ENCODE peak calls at places on chromosomes 12 and 14, in seven cellular contexts. N, W, R, G, X, O and Q are unnamed samples. For H3K4me1, the result is how much of the 10 kb centered on the place peaks cover.

GRCh38 chr12:22856120-22856699 is 231.2 kb downstream of the ETNK1 start:
- DNase-seq in N (no peak), W (peak), R (no peak), G (no peak), X (peak), O (no peak), Q (no peak)

GRCh38 chr12:115370650-115371049 is 686.7 kb upstream of the TBX3 start:
- DNase-seq in N (no peak), W (no peak), R (no peak), G (no peak), X (no peak), O (no peak), Q (no peak)

GRCh38 chr12:100043657-100044056 is 58.9 kb upstream of the ANKS1B start:
- DNase-seq in N (no peak), W (no peak), R (no peak), G (no peak), X (no peak), O (no peak), Q (no peak)

GRCh38 chr12:25734529-25735180 is 181.6 kb upstream of the LMNTD1 start:
- DNase-seq in N (no peak), W (no peak), R (no peak), G (no peak), X (no peak), O (no peak), Q (no peak)

GRCh38 chr14:59086241-59086899 is 102.1 kb upstream of the DAAM1 start:
- DNase-seq in N (no peak), W (peak), R (no peak), G (no peak), X (peak), O (no peak), Q (no peak)

GRCh38 chr14:68694516-68695235 is 98.2 kb downstream of the ZFP36L1 start:
- DNase-seq in N (peak), W (peak), R (no peak), G (no peak), X (peak), O (peak), Q (no peak)

GRCh38 chr12:5022465-5023061 is 21.1 kb upstream of the KCNA5 start:
- DNase-seq in N (no peak), W (peak), R (peak), G (no peak), X (peak), O (no peak), Q (peak)

GRCh38 chr14:103191856-103192835 is 68.9 kb downstream of the TNFAIP2 start:
- DNase-seq in N (no peak), W (no peak), R (peak), G (no peak), X (no peak), O (no peak), Q (no peak)

GRCh38 chr12:7131502-7131866 is 1.3 kb downstream of the CLSTN3 start:
- DNase-seq in N (no peak), W (no peak), R (no peak), G (no peak), X (no peak), O (peak), Q (no peak)

GRCh38 chr14:57392830-57393229 is 2.4 kb downstream of the NAA30 start:
- DNase-seq in N (no peak), W (no peak), R (no peak), G (no peak), X (no peak), O (no peak), Q (no peak)

GRCh38 chr12:66964629-66965028 is 285.8 kb upstream of the GRIP1 start:
- DNase-seq in N (no peak), W (peak), R (no peak), G (no peak), X (no peak), O (no peak), Q (no peak)

GRCh38 chr12:93943766-93944165 is 204.6 kb upstream of the PLXNC1 start:
- DNase-seq in N (peak), W (peak), R (peak), G (no peak), X (peak), O (peak), Q (peak)

GRCh38 chr12:68222336-68222735 is 3.3 kb downstream of the IL26 start:
- DNase-seq in N (no peak), W (no peak), R (no peak), G (no peak), X (peak), O (no peak), Q (no peak)

GRCh38 chr12:87687362-87687761 is 341.8 kb downstream of the C12orf50 start:
- DNase-seq in N (no peak), W (peak), R (no peak), G (no peak), X (peak), O (peak), Q (no peak)

GRCh38 chr12:92574046-92574783 is 128.6 kb upstream of the PLEKHG7 start:
- DNase-seq in N (no peak), W (peak), R (no peak), G (no peak), X (peak), O (no peak), Q (no peak)

GRCh38 chr12:52942056-52942913 is 6.6 kb upstream of the KRT18 start:
- DNase-seq in N (no peak), W (peak), R (no peak), G (no peak), X (no peak), O (no peak), Q (no peak)

GRCh38 chr12:62438098-62438692 is 28.4 kb upstream of the MON2 start:
- DNase-seq in N (peak), W (peak), R (no peak), G (no peak), X (peak), O (peak), Q (peak)

GRCh38 chr12:95634622-95635621 is 83.6 kb upstream of the USP44 start:
- DNase-seq in N (no peak), W (peak), R (no peak), G (peak), X (no peak), O (no peak), Q (no peak)

GRCh38 chr12:22935090-22935489 is 310.1 kb downstream of the ETNK1 start:
- DNase-seq in N (no peak), W (no peak), R (no peak), G (no peak), X (no peak), O (no peak), Q (no peak)

GRCh38 chr12:99043319-99043914 is 398.3 kb downstream of the APAF1 start:
- DNase-seq in N (peak), W (peak), R (peak), G (no peak), X (peak), O (peak), Q (peak)

GRCh38 chr14:72850360-72850759 is 43.5 kb downstream of the DPF3 start:
- DNase-seq in N (no peak), W (no peak), R (no peak), G (no peak), X (no peak), O (no peak), Q (no peak)

GRCh38 chr12:11482955-11483354 is 87.6 kb upstream of the PRB2 start:
- DNase-seq in N (no peak), W (peak), R (no peak), G (no peak), X (no peak), O (no peak), Q (no peak)

GRCh38 chr12:32087301-32087700 is 19.3 kb upstream of the BICD1 start:
- DNase-seq in N (no peak), W (no peak), R (no peak), G (no peak), X (no peak), O (no peak), Q (no peak)

GRCh38 chr12:5493018-5493417 is 61.1 kb downstream of the NTF3 start:
- DNase-seq in N (no peak), W (no peak), R (no peak), G (no peak), X (no peak), O (no peak), Q (no peak)

GRCh38 chr14:64801800-64802199 is 77.9 kb downstream of the SPTB start:
- DNase-seq in N (no peak), W (no peak), R (no peak), G (no peak), X (peak), O (no peak), Q (no peak)

GRCh38 chr14:40697221-40697620 is 909.5 kb upstream of the LRFN5 start:
- DNase-seq in N (no peak), W (no peak), R (no peak), G (no peak), X (no peak), O (no peak), Q (no peak)

GRCh38 chr14:89469210-89470198 is 52.5 kb upstream of the FOXN3 start:
- DNase-seq in N (no peak), W (no peak), R (no peak), G (no peak), X (no peak), O (no peak), Q (no peak)

GRCh38 chr14:71250791-71251190 is 343.5 kb downstream of the PCNX1 start:
- DNase-seq in N (no peak), W (no peak), R (no peak), G (no peak), X (peak), O (no peak), Q (no peak)

GRCh38 chr14:99055816-99056215 is 216.2 kb downstream of the BCL11B start:
- DNase-seq in N (no peak), W (no peak), R (no peak), G (no peak), X (no peak), O (no peak), Q (no peak)

GRCh38 chr12:11668611-11669010 is 19.1 kb downstream of the ETV6 start:
- DNase-seq in N (no peak), W (no peak), R (no peak), G (no peak), X (no peak), O (no peak), Q (no peak)

GRCh38 chr12:19131020-19131431 is 1.5 kb downstream of the PLEKHA5 start:
- DNase-seq in N (no peak), W (peak), R (no peak), G (no peak), X (peak), O (no peak), Q (no peak)

GRCh38 chr14:38042356-38042755 is 165.3 kb upstream of the SSTR1 start:
- DNase-seq in N (no peak), W (peak), R (no peak), G (no peak), X (peak), O (peak), Q (no peak)

GRCh38 chr12:71155228-71155627 is 2.6 kb downstream of the TSPAN8 start:
- DNase-seq in N (no peak), W (no peak), R (no peak), G (no peak), X (no peak), O (no peak), Q (no peak)

GRCh38 chr14:70988452-70988851 is 81.2 kb downstream of the PCNX1 start:
- DNase-seq in N (no peak), W (no peak), R (no peak), G (no peak), X (no peak), O (no peak), Q (no peak)

GRCh38 chr12:114917307-114917706 is 233.3 kb upstream of the TBX3 start:
- DNase-seq in N (no peak), W (no peak), R (no peak), G (no peak), X (no peak), O (no peak), Q (no peak)

GRCh38 chr14:55057919-55058318 is 6.5 kb downstream of the MAPK1IP1L start:
- DNase-seq in N (no peak), W (no peak), R (no peak), G (no peak), X (no peak), O (no peak), Q (no peak)
- H3K4me1 ChIP-seq in N (under half), W (under half), R (under half), G (under half), X (under half), O (under half), Q (under half)

GRCh38 chr12:124358572-124358971 is 63.7 kb downstream of the RFLNA start:
- DNase-seq in N (no peak), W (no peak), R (no peak), G (no peak), X (no peak), O (no peak), Q (no peak)

GRCh38 chr12:124363376-124363965 is 68.6 kb downstream of the RFLNA start:
- DNase-seq in N (no peak), W (no peak), R (no peak), G (no peak), X (no peak), O (no peak), Q (no peak)

GRCh38 chr12:124359671-124360581 is 65.0 kb downstream of the RFLNA start:
- DNase-seq in N (peak), W (no peak), R (peak), G (no peak), X (peak), O (peak), Q (peak)

GRCh38 chr12:124361996-124362395 is 67.1 kb downstream of the RFLNA start:
- DNase-seq in N (no peak), W (no peak), R (no peak), G (no peak), X (no peak), O (no peak), Q (no peak)

GRCh38 chr12:124361074-124361965 is 66.4 kb downstream of the RFLNA start:
- DNase-seq in N (no peak), W (no peak), R (peak), G (no peak), X (no peak), O (no peak), Q (no peak)
- H3K4me1 ChIP-seq in N (half or more), W (under half), R (half or more), G (under half), X (under half), O (under half), Q (half or more)

DNA sequence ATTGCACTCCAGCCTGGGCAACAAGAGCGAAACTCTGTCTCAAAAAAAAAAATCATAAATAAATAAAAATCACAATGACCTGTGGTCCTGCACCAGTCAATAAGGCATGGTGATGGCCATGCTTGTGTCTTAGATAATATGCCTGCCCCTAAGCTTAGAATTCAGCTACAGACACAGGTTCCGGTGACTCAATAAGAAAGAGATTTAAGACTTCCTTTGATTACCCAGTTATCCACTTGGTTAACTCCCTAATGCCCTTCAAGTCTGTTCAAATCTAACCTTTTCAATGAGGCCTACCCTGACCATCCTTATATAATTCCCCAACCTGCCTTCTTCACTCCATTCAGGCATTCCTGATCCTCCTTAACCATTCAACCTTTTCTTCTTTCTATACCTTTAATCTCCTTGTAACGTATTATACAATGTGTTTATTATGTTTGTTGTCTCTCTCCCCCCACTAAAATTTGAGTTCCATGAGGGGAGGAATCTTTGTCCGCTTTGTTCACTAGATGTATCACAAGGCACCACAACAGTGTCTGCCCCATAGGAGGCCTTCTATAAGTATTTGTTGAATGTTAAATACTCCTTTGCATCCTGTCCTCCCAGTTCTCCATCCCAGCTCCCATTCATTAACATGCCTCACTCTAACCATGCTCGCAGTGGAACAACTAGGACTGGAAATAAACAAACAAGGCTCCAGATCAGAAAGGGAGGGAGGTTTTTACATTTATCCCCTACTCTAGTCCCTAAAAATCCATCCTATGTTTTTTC is 8.9 kb downstream of the MAP4K5 start:
- DNase-seq in N (no peak), W (no peak), R (no peak), G (no peak), X (no peak), O (no peak), Q (no peak)
- H3K4me1 ChIP-seq in N (under half), W (under half), R (under half), G (under half), X (under half), O (under half), Q (under half)

DNA sequence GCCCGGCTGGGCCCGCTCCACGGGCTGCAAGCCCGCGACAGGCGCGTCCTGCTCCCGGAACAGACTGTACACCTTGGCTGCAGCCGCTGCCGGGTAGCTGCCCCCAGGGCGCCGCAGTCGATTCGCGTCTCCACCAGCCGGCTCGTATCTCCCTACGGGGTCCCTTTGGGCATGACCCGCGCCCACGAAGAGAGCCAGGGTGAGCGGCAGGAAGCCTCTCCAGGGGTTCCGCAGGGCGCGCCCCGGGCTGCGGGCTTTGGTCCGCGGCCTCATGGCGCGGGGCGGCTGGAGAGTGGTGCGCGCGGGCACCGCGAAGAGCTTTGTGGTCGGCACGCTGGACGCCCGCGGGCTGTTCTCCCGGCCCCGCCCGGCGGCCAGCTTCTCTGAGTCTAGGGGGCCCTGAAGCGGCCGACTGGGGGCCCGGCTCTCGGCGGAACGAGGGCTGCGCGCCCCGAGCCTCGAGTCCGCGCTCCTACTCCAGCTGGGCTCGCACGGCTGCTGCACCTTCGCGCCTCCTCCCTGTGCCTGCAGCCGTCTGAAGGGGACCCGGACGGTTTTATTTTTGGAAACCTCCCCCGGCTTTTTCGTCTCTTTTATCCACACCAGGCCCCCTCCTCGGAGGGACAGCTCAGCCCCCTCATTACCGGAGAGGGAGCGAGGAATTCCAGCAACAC is at the start of gene LTBP2:
- DNase-seq in N (no peak), W (no peak), R (no peak), G (peak), X (peak), O (peak), Q (no peak)
- H3K4me1 ChIP-seq in N (under half), W (half or more), R (under half), G (half or more), X (under half), O (under half), Q (under half)

GRCh38 chr12:2110127-2110526 is 57.3 kb downstream of the CACNA1C start:
- DNase-seq in N (no peak), W (no peak), R (no peak), G (no peak), X (no peak), O (no peak), Q (no peak)
- H3K4me1 ChIP-seq in N (half or more), W (under half), R (under half), G (under half), X (under half), O (under half), Q (under half)

GRCh38 chr14:21018286-21018685 is 6.6 kb downstream of the NDRG2 start:
- DNase-seq in N (no peak), W (no peak), R (no peak), G (no peak), X (no peak), O (no peak), Q (no peak)
- H3K4me1 ChIP-seq in N (under half), W (under half), R (half or more), G (under half), X (under half), O (under half), Q (under half)

GRCh38 chr14:106579084-106579483 is 1052.7 kb downstream of the TMEM121 start:
- DNase-seq in N (no peak), W (no peak), R (no peak), G (no peak), X (no peak), O (no peak), Q (no peak)
- H3K4me1 ChIP-seq in N (under half), W (under half), R (under half), G (under half), X (under half), O (under half), Q (under half)

GRCh38 chr12:112112423-112113132 is 4.0 kb upstream of the NAA25 start:
- DNase-seq in N (no peak), W (no peak), R (no peak), G (peak), X (no peak), O (no peak), Q (no peak)
- H3K4me1 ChIP-seq in N (under half), W (under half), R (under half), G (under half), X (under half), O (under half), Q (under half)

GRCh38 chr12:65856521-65856920 is 32.2 kb downstream of the HMGA2 start:
- DNase-seq in N (no peak), W (no peak), R (no peak), G (no peak), X (peak), O (no peak), Q (no peak)
- H3K4me1 ChIP-seq in N (under half), W (under half), R (under half), G (under half), X (under half), O (under half), Q (under half)

GRCh38 chr12:12725086-12725955 is 8.2 kb downstream of the CDKN1B start:
- DNase-seq in N (peak), W (peak), R (peak), G (peak), X (peak), O (peak), Q (peak)
- H3K4me1 ChIP-seq in N (under half), W (under half), R (under half), G (under half), X (under half), O (under half), Q (under half)